ENCODE peak calls at places on chromosome 2, in six cellular contexts. C is IMR-90, R is trophoblast cell, T is H9, F is mesendoderm, S is mesenchymal stem cell. I is an unnamed sample.

GRCh38 chr2:239692348-239692747 is 291.5 kb upstream of the HDAC4 start:
- DNase-seq in F (no peak), C (no peak), T (no peak), R (no peak), S (no peak), I (no peak)

GRCh38 chr2:102664439-102665042 is 45.2 kb downstream of the SLC9A2 start:
- DNase-seq in S (no peak), R (peak), C (peak), F (peak), T (no peak), I (no peak)

GRCh38 chr2:208489687-208490086 is 83.1 kb downstream of the PTH2R start:
- DNase-seq in R (no peak), S (no peak), F (no peak), C (no peak), T (no peak), I (no peak)

GRCh38 chr2:150627526-150627925 is 140.1 kb upstream of the RND3 start:
- DNase-seq in C (no peak), T (no peak), R (no peak), F (no peak), S (no peak), I (no peak)

GRCh38 chr2:164479460-164479859 is 141.8 kb downstream of the GRB14 start:
- DNase-seq in C (peak), F (peak), T (peak), R (peak), S (peak), I (peak)

GRCh38 chr2:96407919-96408550 is 72.5 kb downstream of the NCAPH start:
- DNase-seq in R (no peak), F (no peak), S (no peak), C (no peak), T (no peak), I (no peak)

GRCh38 chr2:175066411-175066810 is 61.2 kb upstream of the CHN1 start:
- DNase-seq in S (no peak), C (no peak), F (no peak), T (no peak), R (no peak), I (no peak)

GRCh38 chr2:127193948-127194267 is 26.2 kb downstream of the CYP27C1 start:
- DNase-seq in T (no peak), F (no peak), S (no peak), C (peak), R (no peak), I (no peak)

GRCh38 chr2:68475110-68475509 is 7.7 kb downstream of the APLF start:
- DNase-seq in S (no peak), F (no peak), R (peak), T (no peak), C (no peak), I (no peak)

GRCh38 chr2:143968360-143968759 is 551.6 kb downstream of the ZEB2 start:
- DNase-seq in S (no peak), F (no peak), R (no peak), C (no peak), T (no peak), I (no peak)

GRCh38 chr2:226169751-226170581 is 629.7 kb downstream of the IRS1 start:
- DNase-seq in S (no peak), R (no peak), C (no peak), T (no peak), F (no peak), I (no peak)

GRCh38 chr2:241234066-241234790 is 45.8 kb downstream of the ANO7 start:
- DNase-seq in R (no peak), F (no peak), S (no peak), C (no peak), T (no peak), I (no peak)

GRCh38 chr2:146602856-146603255 is 1242.0 kb upstream of the ACVR2A start:
- DNase-seq in T (no peak), S (peak), C (peak), F (no peak), R (no peak), I (no peak)

GRCh38 chr2:120559401-120559800 is 176.3 kb upstream of the GLI2 start:
- DNase-seq in T (no peak), C (peak), R (peak), S (peak), F (no peak), I (no peak)

GRCh38 chr2:11588228-11589110 is 54.6 kb downstream of the GREB1 start:
- DNase-seq in S (no peak), T (peak), F (peak), C (no peak), R (no peak), I (no peak)

GRCh38 chr2:205967391-205968075 is 118.4 kb downstream of the INO80D start:
- DNase-seq in C (peak), T (no peak), R (no peak), F (no peak), S (peak), I (no peak)

GRCh38 chr2:46849080-46849715 is 66.4 kb downstream of the MCFD2 start:
- DNase-seq in R (no peak), F (no peak), C (peak), S (no peak), T (no peak), I (no peak)

GRCh38 chr2:96174251-96175144 is 29.3 kb upstream of the DUSP2 start:
- DNase-seq in C (peak), F (peak), S (peak), T (peak), R (peak), I (peak)

GRCh38 chr2:231917280-231918088 is 8.7 kb downstream of the NPPC start:
- DNase-seq in S (no peak), F (peak), T (peak), R (no peak), C (no peak), I (no peak)

GRCh38 chr2:55923091-55923977 is at the start of gene EFEMP1:
- DNase-seq in S (peak), C (peak), R (peak), F (peak), T (peak), I (peak)

GRCh38 chr2:172480301-172481218 is 53.2 kb downstream of the ITGA6 start:
- DNase-seq in C (peak), T (no peak), R (peak), S (peak), F (peak), I (no peak)

GRCh38 chr2:10493636-10494281 is 45.6 kb upstream of the ODC1 start:
- DNase-seq in R (no peak), F (no peak), C (peak), T (no peak), S (peak), I (no peak)

GRCh38 chr2:8376603-8377423 is 305.0 kb upstream of the ID2 start:
- DNase-seq in S (no peak), C (no peak), T (no peak), R (no peak), F (no peak), I (no peak)

GRCh38 chr2:152560163-152560562 is 157.1 kb downstream of the PRPF40A start:
- DNase-seq in T (no peak), R (no peak), C (peak), F (no peak), S (no peak), I (no peak)

GRCh38 chr2:161580426-161580825 is 43.8 kb upstream of the SLC4A10 start:
- DNase-seq in T (no peak), R (no peak), S (no peak), C (no peak), F (no peak), I (no peak)

GRCh38 chr2:20551231-20551944 is 99.5 kb downstream of the HS1BP3 start:
- DNase-seq in C (no peak), S (no peak), T (no peak), F (no peak), R (no peak), I (no peak)

GRCh38 chr2:181959508-181959907 is 26.1 kb upstream of the PPP1R1C start:
- DNase-seq in T (no peak), F (no peak), R (no peak), S (no peak), C (peak), I (no peak)

GRCh38 chr2:169964740-169965139 is 137.5 kb downstream of the UBR3 start:
- DNase-seq in C (no peak), T (no peak), R (no peak), F (no peak), S (peak), I (no peak)

GRCh38 chr2:230130668-230131364 is 62.1 kb upstream of the SLC16A14 start:
- DNase-seq in C (peak), T (no peak), R (peak), F (peak), S (peak), I (no peak)

GRCh38 chr2:9423922-9424272 is 443 bp downstream of the CPSF3 start:
- DNase-seq in S (peak), C (peak), F (no peak), T (no peak), R (no peak), I (no peak)

GRCh38 chr2:60058781-60059180 is 494.7 kb downstream of the BCL11A start:
- DNase-seq in T (no peak), C (no peak), S (no peak), F (no peak), R (no peak), I (no peak)

GRCh38 chr2:174014021-174014698 is 49.0 kb upstream of the SP3 start:
- DNase-seq in T (no peak), R (peak), F (peak), C (no peak), S (no peak), I (no peak)

GRCh38 chr2:234298916-234299315 is 198.0 kb downstream of the ARL4C start:
- DNase-seq in F (no peak), S (no peak), T (no peak), R (no peak), C (no peak), I (no peak)

GRCh38 chr2:158761626-158762025 is 33.5 kb upstream of the DAPL1 start:
- DNase-seq in F (peak), C (peak), S (peak), R (peak), T (no peak), I (no peak)

GRCh38 chr2:148524519-148524919 is 120.0 kb upstream of the EPC2 start:
- DNase-seq in C (no peak), F (no peak), S (no peak), T (no peak), R (no peak), I (no peak)

GRCh38 chr2:128833628-128834027 is 515.0 kb upstream of the HS6ST1 start:
- DNase-seq in R (no peak), T (no peak), S (no peak), C (no peak), F (no peak), I (no peak)

GRCh38 chr2:239727182-239727775 is 297.9 kb downstream of the NDUFA10 start:
- DNase-seq in C (no peak), F (no peak), T (no peak), S (no peak), R (no peak), I (no peak)

DNA sequence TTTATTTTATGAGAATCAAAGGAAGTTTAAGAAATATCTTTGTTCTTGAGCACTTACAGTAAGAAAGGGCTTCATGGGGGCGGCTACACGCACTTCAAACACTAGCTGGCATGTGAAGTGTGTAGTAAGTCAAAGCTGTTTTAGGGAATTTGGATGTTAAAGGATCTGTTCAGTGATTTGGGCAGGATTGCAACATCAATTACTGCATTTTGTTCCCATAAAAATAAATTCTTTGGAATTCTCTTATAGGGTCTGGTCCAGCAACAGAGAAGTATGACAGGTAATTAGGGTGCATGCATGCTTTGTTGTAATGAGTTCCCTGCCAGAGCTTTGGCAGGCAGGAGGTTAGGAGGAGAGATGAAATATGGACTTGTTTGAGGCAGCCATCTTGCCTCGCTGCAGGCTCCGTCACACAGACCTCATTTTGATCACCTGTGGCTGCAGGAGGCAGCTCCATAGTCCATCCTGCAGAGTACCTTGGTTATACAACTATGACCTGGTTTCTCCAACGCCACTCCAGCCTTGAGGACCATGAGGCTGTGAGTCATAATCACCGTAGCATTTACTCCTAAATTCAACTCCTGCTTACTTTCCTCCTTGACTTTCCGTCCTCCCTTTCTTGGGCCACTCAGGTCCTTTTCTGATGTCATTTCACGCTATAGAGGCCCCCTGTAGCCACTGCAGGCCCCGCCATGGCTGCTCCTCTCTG is 26.5 kb upstream of the EML4 start:
- DNase-seq in C (peak), T (no peak), R (no peak), S (peak), F (no peak), I (no peak)
- H3K4ac ChIP-seq in C (peak), T (no peak), R (peak), S (peak), F (no peak), I (no peak)

GRCh38 chr2:38750011-38750792 is 959 bp downstream of the SRSF7 start:
- DNase-seq in F (no peak), T (no peak), S (no peak), C (peak), R (peak), I (peak)
- H3K4ac ChIP-seq in F (peak), T (no peak), S (no peak), C (peak), R (peak), I (peak)

DNA sequence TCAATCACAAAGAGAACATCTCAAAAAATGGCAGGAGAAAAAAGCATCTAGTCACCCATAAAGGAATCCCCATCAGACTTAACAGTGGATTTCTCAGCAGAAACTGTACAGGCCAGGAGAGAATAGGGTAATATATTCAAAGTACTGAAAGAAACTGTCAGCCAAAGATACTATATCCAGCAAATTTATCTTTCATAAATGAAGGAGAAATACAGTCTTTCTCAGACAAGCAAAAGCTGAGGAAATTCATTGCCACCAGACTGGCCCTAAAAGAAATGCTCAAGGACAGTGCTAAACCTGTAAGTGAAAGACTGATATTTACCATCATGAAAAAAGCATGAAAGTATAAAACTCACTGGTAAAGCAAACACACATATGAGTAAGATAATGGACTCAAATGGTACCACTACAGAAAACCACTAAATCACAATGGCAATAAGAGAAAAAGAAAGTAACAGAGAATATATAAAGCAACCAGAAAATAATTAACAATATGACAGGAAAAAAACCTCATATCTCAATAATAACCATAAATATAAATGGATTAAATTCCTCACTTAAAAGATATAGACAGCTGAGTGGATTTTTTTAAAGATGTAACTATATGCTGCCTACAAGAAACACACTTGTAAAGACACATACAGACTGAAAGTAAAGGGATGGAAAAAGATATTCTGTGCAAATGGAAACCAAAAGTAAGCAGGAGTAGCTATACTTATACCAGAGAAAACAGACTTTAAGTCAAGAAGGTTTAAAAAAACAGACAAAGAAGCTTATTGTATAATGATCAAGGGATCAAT is 83.4 kb upstream of the STK39 start:
- DNase-seq in F (no peak), C (no peak), T (no peak), R (no peak), S (no peak), I (no peak)
- H3K4ac ChIP-seq in F (no peak), C (no peak), T (no peak), R (no peak), S (no peak), I (no peak)

DNA sequence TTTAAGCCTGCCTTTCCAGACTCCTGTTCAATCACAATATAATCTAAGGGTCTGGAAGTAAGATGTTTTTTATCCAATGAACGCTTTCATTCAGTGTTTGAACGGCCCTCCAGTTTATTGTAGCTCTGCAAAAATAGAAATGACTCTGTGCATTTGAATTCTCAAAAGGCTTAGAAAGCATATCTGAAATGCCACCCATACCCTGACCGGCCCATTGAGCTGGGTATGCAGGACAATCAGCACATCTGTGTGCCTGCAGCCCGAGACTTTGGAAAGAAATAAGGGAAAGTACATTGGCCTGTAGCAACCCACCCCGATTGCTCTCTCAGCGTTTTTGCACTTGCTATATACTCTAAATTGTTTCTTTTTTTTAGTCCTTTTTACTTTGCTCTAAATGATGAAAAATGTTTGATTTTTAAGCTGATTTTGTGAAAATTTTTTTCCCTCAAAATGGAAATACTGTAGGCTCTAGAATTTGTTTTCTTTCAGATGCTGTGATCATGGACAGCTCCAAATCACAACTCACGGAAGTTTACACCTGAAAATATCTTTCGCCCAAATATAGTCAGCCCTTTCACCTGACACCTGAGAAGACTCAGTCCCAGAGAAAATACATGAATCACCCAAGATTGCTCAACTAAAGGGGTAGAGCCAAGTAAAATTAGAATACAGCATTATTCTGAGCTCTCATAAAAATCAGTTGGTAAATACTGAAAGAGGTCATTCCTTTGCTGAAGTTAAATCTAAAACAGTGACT is 194.5 kb upstream of the SIX3 start:
- DNase-seq in S (no peak), F (no peak), T (no peak), C (no peak), R (peak), I (no peak)
- H3K4ac ChIP-seq in S (no peak), F (no peak), T (no peak), C (no peak), R (no peak), I (no peak)

GRCh38 chr2:221571391-221572179 is 519 bp downstream of the EPHA4 start:
- DNase-seq in T (no peak), S (peak), C (peak), F (peak), R (peak), I (peak)

GRCh38 chr2:221571108-221571390 is 1.1 kb downstream of the EPHA4 start:
- DNase-seq in C (peak), R (no peak), F (no peak), S (peak), T (peak), I (no peak)

GRCh38 chr2:221572180-221572820 is at the start of gene EPHA4:
- DNase-seq in C (peak), S (peak), R (peak), T (peak), F (peak), I (peak)

GRCh38 chr2:221569342-221570278 is 2.5 kb downstream of the EPHA4 start:
- DNase-seq in R (no peak), F (peak), S (no peak), T (peak), C (no peak), I (peak)

GRCh38 chr2:221570321-221571107 is 1.6 kb downstream of the EPHA4 start:
- DNase-seq in R (no peak), F (peak), S (peak), C (peak), T (peak), I (peak)
- H3K4ac ChIP-seq in R (no peak), F (no peak), S (no peak), C (peak), T (no peak), I (peak)

GRCh38 chr2:238139141-238139840 is 823 bp downstream of the KLHL30 start:
- DNase-seq in R (peak), F (no peak), C (no peak), S (no peak), T (peak), I (no peak)
- H3K4ac ChIP-seq in R (no peak), F (no peak), C (no peak), S (no peak), T (no peak), I (peak)

GRCh38 chr2:29273004-29273703 is 157.9 kb downstream of the CLIP4 start:
- DNase-seq in T (no peak), F (peak), C (no peak), R (no peak), S (no peak), I (no peak)
- H3K4ac ChIP-seq in T (no peak), F (no peak), C (no peak), R (no peak), S (no peak), I (no peak)

I was measured in neuronal stem cell.